ENCODE peak calls at places on chromosomes 3 and 15, in six cellular contexts. Y is HepG2, D is GM12878, L is GM23338, S is K562, I is H1. P is an unnamed sample.

GRCh38 chr15:29364429-29365078 is 94.9 kb upstream of the NSMCE3 start:
- DNase-seq in Y (peak; percentile 4), D (no peak), L (peak; percentile 66), S (peak; percentile 21), I (no peak), P (peak; percentile 46)

GRCh38 chr3:12040902-12041301 is 36.7 kb downstream of the SYN2 start:
- DNase-seq in Y (no peak), D (no peak), L (no peak), S (no peak), I (no peak), P (no peak)

GRCh38 chr3:138440137-138440536 is 5.7 kb downstream of the ESYT3 start:
- DNase-seq in Y (no peak), D (no peak), L (peak; percentile 28), S (no peak), I (no peak), P (no peak)

GRCh38 chr3:46083956-46084355 is 56.7 kb upstream of the XCR1 start:
- DNase-seq in Y (no peak), D (no peak), L (no peak), S (no peak), I (no peak), P (no peak)

GRCh38 chr3:169524131-169524530 is 139.4 kb downstream of the MECOM start:
- DNase-seq in Y (no peak), D (no peak), L (no peak), S (no peak), I (no peak), P (no peak)

GRCh38 chr3:16524196-16524595 is 10.7 kb upstream of the RFTN1 start:
- DNase-seq in Y (no peak), D (no peak), L (no peak), S (no peak), I (no peak), P (no peak)

GRCh38 chr15:25508369-25509002 is 69.7 kb upstream of the UBE3A start:
- DNase-seq in Y (peak; percentile 7), D (no peak), L (peak; percentile 68), S (peak; percentile 53), I (no peak), P (no peak)

GRCh38 chr3:128609294-128609693 is 41.3 kb downstream of the RPN1 start:
- DNase-seq in Y (no peak), D (no peak), L (no peak), S (no peak), I (no peak), P (no peak)

GRCh38 chr3:53856964-53857363 is 10.6 kb downstream of the IL17RB start:
- DNase-seq in Y (no peak), D (no peak), L (no peak), S (no peak), I (no peak), P (no peak)

GRCh38 chr15:57731543-57732103 is 25.1 kb downstream of the POLR2M start:
- DNase-seq in Y (no peak), D (no peak), L (peak; percentile 63), S (no peak), I (no peak), P (no peak)

GRCh38 chr3:169227911-169228310 is 435.6 kb downstream of the MECOM start:
- DNase-seq in Y (no peak), D (peak; percentile 3), L (peak; percentile 23), S (no peak), I (no peak), P (no peak)

GRCh38 chr15:95249524-95249923 is 1018.2 kb downstream of the MCTP2 start:
- DNase-seq in Y (no peak), D (no peak), L (no peak), S (no peak), I (no peak), P (no peak)

GRCh38 chr15:42101861-42102260 is 7.5 kb upstream of the PLA2G4D start:
- DNase-seq in Y (no peak), D (no peak), L (no peak), S (no peak), I (no peak), P (no peak)

GRCh38 chr15:70382009-70382749 is 284.5 kb upstream of the TLE3 start:
- DNase-seq in Y (no peak), D (no peak), L (no peak), S (no peak), I (no peak), P (no peak)

GRCh38 chr15:70383856-70384255 is 286.1 kb upstream of the TLE3 start:
- DNase-seq in Y (no peak), D (no peak), L (no peak), S (no peak), I (no peak), P (no peak)

GRCh38 chr15:70385052-70385451 is 287.3 kb upstream of the TLE3 start:
- DNase-seq in Y (no peak), D (no peak), L (no peak), S (no peak), I (no peak), P (no peak)

GRCh38 chr15:70380484-70380883 is 282.8 kb upstream of the TLE3 start:
- DNase-seq in Y (no peak), D (no peak), L (no peak), S (no peak), I (no peak), P (no peak)

DNA sequence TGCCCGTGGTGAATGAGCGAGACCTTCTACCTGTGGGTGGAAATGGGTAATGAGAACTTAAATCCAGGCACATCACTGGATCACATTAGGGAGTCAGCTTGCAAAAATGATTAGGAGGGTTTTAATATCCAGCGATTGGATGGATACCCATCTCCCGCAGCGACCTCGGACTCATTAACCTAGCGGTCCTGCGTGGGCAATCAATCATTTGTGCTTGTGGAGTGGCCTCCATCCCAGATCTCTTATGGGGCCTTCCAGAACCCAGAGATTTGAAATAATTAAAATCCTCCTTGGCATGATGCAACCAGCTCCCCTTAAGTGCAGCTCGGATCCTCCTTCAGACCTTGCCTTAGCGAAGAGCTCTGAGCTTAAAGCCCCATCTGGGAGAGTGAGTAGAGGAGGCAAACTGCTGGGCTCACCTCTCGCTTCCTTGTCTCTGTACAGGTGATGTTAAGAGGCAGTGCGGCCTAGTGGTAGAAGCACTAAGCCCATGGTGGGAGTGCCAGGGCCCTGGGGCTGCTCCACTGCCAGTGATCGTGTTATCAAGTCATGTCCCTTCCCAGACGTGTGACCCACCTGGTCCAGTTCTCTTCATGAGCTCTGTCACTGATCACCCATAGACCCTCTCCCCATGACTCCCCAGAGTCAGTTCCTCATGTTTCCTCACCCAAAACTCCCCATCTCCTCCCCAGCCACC is 285.2 kb upstream of the TLE3 start:
- DNase-seq in Y (no peak), D (no peak), L (no peak), S (no peak), I (no peak), P (no peak)
- TF ChIP-seq CREB1 in Y (no peak), D (no peak), L (no peak), S (no peak), I (no peak), P (no peak)

GRCh38 chr15:28049594-28049993 is 49.5 kb downstream of the OCA2 start:
- DNase-seq in Y (no peak), D (no peak), L (no peak), S (no peak), I (no peak), P (no peak)

GRCh38 chr15:28037969-28038640 is 61.0 kb downstream of the OCA2 start:
- DNase-seq in Y (peak; percentile 82), D (no peak), L (no peak), S (no peak), I (no peak), P (no peak)

GRCh38 chr15:28047277-28047676 is 51.8 kb downstream of the OCA2 start:
- DNase-seq in Y (no peak), D (no peak), L (no peak), S (no peak), I (no peak), P (no peak)

GRCh38 chr15:28043625-28044520 is 55.2 kb downstream of the OCA2 start:
- DNase-seq in Y (peak; percentile 12), D (no peak), L (no peak), S (no peak), I (no peak), P (no peak)
- TF ChIP-seq CREB1 in Y (no peak), D (no peak), L (no peak), S (no peak), I (no peak), P (no peak)

GRCh38 chr3:107987036-107987557 is 103.7 kb downstream of the CD47 start:
- DNase-seq in Y (peak; percentile 46), D (no peak), L (no peak), S (no peak), I (no peak), P (no peak)

GRCh38 chr3:107986505-107986904 is 104.3 kb downstream of the CD47 start:
- DNase-seq in Y (no peak), D (no peak), L (no peak), S (no peak), I (no peak), P (no peak)

GRCh38 chr3:107990433-107990832 is 100.4 kb downstream of the CD47 start:
- DNase-seq in Y (no peak), D (no peak), L (no peak), S (no peak), I (no peak), P (no peak)

GRCh38 chr3:107989651-107990050 is 101.2 kb downstream of the CD47 start:
- DNase-seq in Y (no peak), D (no peak), L (no peak), S (no peak), I (no peak), P (no peak)

GRCh38 chr3:107988464-107989156 is 102.2 kb downstream of the CD47 start:
- DNase-seq in Y (no peak), D (no peak), L (no peak), S (no peak), I (no peak), P (no peak)
- TF ChIP-seq CREB1 in Y (no peak), D (no peak), L (no peak), S (no peak), I (no peak), P (no peak)

DNA sequence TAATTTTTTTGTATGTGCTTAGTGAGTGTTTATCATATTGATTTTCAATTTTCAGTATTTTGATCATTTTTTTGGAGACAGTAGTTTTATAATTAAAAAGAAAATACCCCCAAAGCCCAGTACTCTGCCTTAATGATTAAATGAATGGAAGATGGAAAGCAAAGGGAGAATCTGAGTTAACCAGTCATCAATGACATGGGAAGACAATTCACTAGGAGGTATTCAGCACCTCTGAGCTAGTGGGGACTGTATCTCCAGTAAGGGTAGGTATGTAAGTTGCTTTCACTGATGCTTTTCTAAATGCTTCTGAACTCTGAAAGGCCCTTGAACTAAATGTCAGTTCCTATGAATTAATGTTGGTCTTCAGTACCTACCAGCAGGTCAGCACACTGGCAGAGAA is 590.4 kb upstream of the DPPA4 start:
- DNase-seq in Y (no peak), D (no peak), L (no peak), S (no peak), I (no peak), P (no peak)
- TF ChIP-seq CREB1 in Y (no peak), D (no peak), L (no peak), S (no peak), I (no peak), P (no peak)

GRCh38 chr3:6035626-6036025 is 825.3 kb upstream of the GRM7 start:
- DNase-seq in Y (no peak), D (no peak), L (no peak), S (no peak), I (no peak), P (no peak)
- TF ChIP-seq CREB1 in Y (no peak), D (no peak), L (no peak), S (no peak), I (no peak), P (no peak)

P was measured in WTC11.